ENCODE peak calls at places on chromosomes 3 and 15, in eight cellular contexts. P, Z, X, J, Y, T, F and V are unnamed samples.

GRCh38 chr15:58528197-58528870 is 96.5 kb downstream of the LIPC start:
- DNase-seq in P (peak), Z (no peak), X (no peak), J (no peak), Y (peak), T (no peak), F (peak), V (peak)

GRCh38 chr3:188104050-188104449 is 49.9 kb upstream of the LPP start:
- DNase-seq in P (no peak), Z (no peak), X (no peak), J (no peak), Y (peak), T (no peak), F (no peak), V (no peak)

GRCh38 chr15:71203573-71204444 is 88.5 kb downstream of the THSD4 start:
- DNase-seq in P (peak), Z (no peak), X (no peak), J (no peak), Y (peak), T (no peak), F (peak), V (no peak)

GRCh38 chr3:14552041-14552648 is 12.0 kb upstream of the GRIP2 start:
- DNase-seq in P (no peak), Z (no peak), X (no peak), J (no peak), Y (no peak), T (no peak), F (no peak), V (no peak)

GRCh38 chr3:107884719-107885460 is 205.9 kb downstream of the CD47 start:
- DNase-seq in P (no peak), Z (no peak), X (no peak), J (no peak), Y (peak), T (no peak), F (no peak), V (no peak)

GRCh38 chr15:57861039-57861638 is 154.6 kb downstream of the POLR2M start:
- DNase-seq in P (peak), Z (peak), X (peak), J (no peak), Y (peak), T (no peak), F (no peak), V (no peak)

GRCh38 chr15:48974865-48975264 is 11.1 kb upstream of the SHC4 start:
- DNase-seq in P (peak), Z (no peak), X (no peak), J (no peak), Y (no peak), T (no peak), F (no peak), V (no peak)

GRCh38 chr3:95401693-95402092 is 1338.8 kb downstream of the NSUN3 start:
- DNase-seq in P (no peak), Z (peak), X (no peak), J (no peak), Y (no peak), T (no peak), F (no peak), V (no peak)

GRCh38 chr15:68097029-68097428 is 42.9 kb downstream of the PIAS1 start:
- DNase-seq in P (no peak), Z (no peak), X (no peak), J (no peak), Y (peak), T (no peak), F (no peak), V (no peak)

GRCh38 chr15:42385206-42385979 is 26.1 kb downstream of the CAPN3 start:
- DNase-seq in P (peak), Z (no peak), X (no peak), J (no peak), Y (peak), T (no peak), F (peak), V (no peak)

GRCh38 chr3:64552160-64552559 is 135.6 kb downstream of the ADAMTS9 start:
- DNase-seq in P (no peak), Z (no peak), X (no peak), J (no peak), Y (no peak), T (no peak), F (no peak), V (no peak)

GRCh38 chr15:36988947-36989346 is 111.4 kb downstream of the MEIS2 start:
- DNase-seq in P (no peak), Z (no peak), X (no peak), J (no peak), Y (peak), T (no peak), F (no peak), V (no peak)

GRCh38 chr15:42665827-42666226 is 71.1 kb downstream of the CDAN1 start:
- DNase-seq in P (no peak), Z (no peak), X (no peak), J (no peak), Y (no peak), T (no peak), F (no peak), V (no peak)

GRCh38 chr3:135083756-135084155 is 288.7 kb downstream of the EPHB1 start:
- DNase-seq in P (no peak), Z (no peak), X (no peak), J (no peak), Y (no peak), T (no peak), F (no peak), V (no peak)

GRCh38 chr15:55823191-55823670 is 80.3 kb upstream of the PRTG start:
- DNase-seq in P (no peak), Z (no peak), X (no peak), J (no peak), Y (peak), T (no peak), F (no peak), V (no peak)

GRCh38 chr15:81516012-81516411 is 142.0 kb upstream of the TMC3 start:
- DNase-seq in P (no peak), Z (no peak), X (no peak), J (no peak), Y (peak), T (no peak), F (no peak), V (no peak)

GRCh38 chr3:146528954-146529353 is 15.5 kb downstream of the PLSCR1 start:
- DNase-seq in P (no peak), Z (no peak), X (no peak), J (no peak), Y (peak), T (no peak), F (no peak), V (no peak)

GRCh38 chr3:194549853-194550252 is 63.1 kb upstream of the ATP13A3 start:
- DNase-seq in P (no peak), Z (no peak), X (no peak), J (no peak), Y (no peak), T (no peak), F (no peak), V (no peak)

GRCh38 chr3:23740517-23741402 is 65.0 kb upstream of the UBE2E1 start:
- DNase-seq in P (no peak), Z (no peak), X (no peak), J (no peak), Y (peak), T (no peak), F (no peak), V (no peak)

GRCh38 chr15:40065166-40065565 is 26.2 kb upstream of the SRP14 start:
- DNase-seq in P (no peak), Z (peak), X (no peak), J (no peak), Y (no peak), T (no peak), F (no peak), V (no peak)

GRCh38 chr3:186818956-186819355 is 12.7 kb upstream of the RFC4 start:
- DNase-seq in P (no peak), Z (no peak), X (no peak), J (no peak), Y (no peak), T (no peak), F (no peak), V (no peak)

GRCh38 chr15:60021589-60022378 is 17.7 kb downstream of the FOXB1 start:
- DNase-seq in P (no peak), Z (no peak), X (no peak), J (no peak), Y (no peak), T (no peak), F (no peak), V (no peak)

GRCh38 chr3:150348500-150348899 is 59.6 kb upstream of the TSC22D2 start:
- DNase-seq in P (no peak), Z (no peak), X (no peak), J (no peak), Y (peak), T (no peak), F (peak), V (no peak)

GRCh38 chr3:47314056-47314764 is 31.5 kb downstream of the KLHL18 start:
- DNase-seq in P (no peak), Z (no peak), X (no peak), J (no peak), Y (no peak), T (no peak), F (peak), V (no peak)

GRCh38 chr3:99920530-99921376 is 103.1 kb downstream of the CMSS1 start:
- DNase-seq in P (peak), Z (peak), X (no peak), J (no peak), Y (peak), T (no peak), F (peak), V (no peak)

GRCh38 chr3:120162400-120162799 is 68.2 kb upstream of the GSK3B start:
- DNase-seq in P (no peak), Z (no peak), X (no peak), J (no peak), Y (peak), T (no peak), F (no peak), V (no peak)

GRCh38 chr3:191314109-191314728 is 15.0 kb upstream of the CCDC50 start:
- DNase-seq in P (no peak), Z (no peak), X (no peak), J (no peak), Y (no peak), T (no peak), F (no peak), V (no peak)

GRCh38 chr3:133699467-133699866 is 37.7 kb upstream of the TOPBP1 start:
- DNase-seq in P (no peak), Z (no peak), X (no peak), J (no peak), Y (no peak), T (no peak), F (no peak), V (no peak)

GRCh38 chr3:69370156-69370944 is 15.5 kb downstream of the FRMD4B start:
- DNase-seq in P (no peak), Z (no peak), X (no peak), J (no peak), Y (no peak), T (peak), F (peak), V (no peak)

GRCh38 chr3:30538787-30539186 is 67.6 kb upstream of the TGFBR2 start:
- DNase-seq in P (peak), Z (no peak), X (no peak), J (no peak), Y (peak), T (no peak), F (no peak), V (no peak)

GRCh38 chr15:81945014-81945615 is 100.7 kb downstream of the MEX3B start:
- DNase-seq in P (no peak), Z (no peak), X (no peak), J (no peak), Y (no peak), T (no peak), F (no peak), V (no peak)

GRCh38 chr3:39292961-39293360 is 13.1 kb upstream of the CX3CR1 start:
- DNase-seq in P (no peak), Z (no peak), X (no peak), J (no peak), Y (no peak), T (no peak), F (no peak), V (no peak)

GRCh38 chr3:52820741-52821140 is 9.7 kb downstream of the ITIH4 start:
- DNase-seq in P (peak), Z (no peak), X (no peak), J (peak), Y (no peak), T (no peak), F (no peak), V (no peak)